ENCODE peak calls at places on chromosomes 4 and X, in five cellular contexts. C is H4, E is H7, H is type B pancreatic cell, T is caudate nucleus. F is an unnamed sample.

GRCh38 chr4:105137460-105137859 is 9.2 kb upstream of the TET2 start:
- DNase-seq in C (no peak), E (no peak), H (no peak), T (no peak), F (no peak)

GRCh38 chrX:31331928-31332327 is 260.1 kb upstream of the FTHL17 start:
- DNase-seq in C (no peak), E (no peak), H (no peak), T (no peak), F (no peak)

GRCh38 chr4:74423101-74423500 is 21.8 kb upstream of the AREG start:
- DNase-seq in C (peak; percentile 75), E (no peak), H (no peak), T (no peak), F (no peak)

GRCh38 chr4:33323393-33323792 is 2603.2 kb downstream of the PCDH7 start:
- DNase-seq in C (no peak), E (no peak), H (no peak), T (no peak), F (no peak)

GRCh38 chr4:2850966-2851782 is 7.5 kb downstream of the ADD1 start:
- DNase-seq in C (no peak), E (no peak), H (no peak), T (no peak), F (no peak)

GRCh38 chr4:2389691-2390090 is 28.8 kb downstream of the ZFYVE28 start:
- DNase-seq in C (no peak), E (peak; percentile 50), H (no peak), T (no peak), F (no peak)

GRCh38 chr4:89434364-89434988 is 126.9 kb upstream of the GPRIN3 start:
- DNase-seq in C (peak; percentile 35), E (peak; percentile 8), H (no peak), T (no peak), F (no peak)

GRCh38 chr4:40621229-40621591 is 8.5 kb downstream of the RBM47 start:
- DNase-seq in C (no peak), E (no peak), H (no peak), T (no peak), F (no peak)

GRCh38 chr4:98838977-98839618 is 89.8 kb downstream of the EIF4E start:
- DNase-seq in C (peak; percentile 65), E (no peak), H (no peak), T (no peak), F (no peak)

GRCh38 chrX:53048169-53049126 is at the start of gene GPR173:
- DNase-seq in C (peak; percentile 64), E (peak; percentile 78), H (no peak), T (peak; percentile 84), F (no peak)

GRCh38 chrX:70476934-70477733 is 32.5 kb downstream of the DLG3 start:
- DNase-seq in C (peak; percentile 70), E (no peak), H (no peak), T (no peak), F (no peak)

GRCh38 chr4:15757084-15757483 is 21.0 kb upstream of the CD38 start:
- DNase-seq in C (no peak), E (no peak), H (no peak), T (no peak), F (no peak)

GRCh38 chrX:117972681-117973080 is 143.9 kb downstream of the KLHL13 start:
- DNase-seq in C (peak; percentile 6), E (peak; percentile 1), H (no peak), T (no peak), F (no peak)

GRCh38 chrX:19440713-19441112 is 74.6 kb downstream of the MAP3K15 start:
- DNase-seq in C (peak; percentile 66), E (no peak), H (no peak), T (no peak), F (no peak)

GRCh38 chr4:174318829-174319764 is 35.4 kb downstream of the CEP44 start:
- DNase-seq in C (peak; percentile 21), E (peak; percentile 17), H (no peak), T (no peak), F (no peak)

GRCh38 chr4:54025582-54025981 is 38.8 kb downstream of the CHIC2 start:
- DNase-seq in C (no peak), E (no peak), H (no peak), T (no peak), F (no peak)

GRCh38 chrX:45517090-45517973 is 316.7 kb upstream of the DIPK2B start:
- DNase-seq in C (peak; percentile 75), E (peak; percentile 9), H (no peak), T (no peak), F (no peak)

GRCh38 chrX:362937-363620 is 23.6 kb downstream of the PPP2R3B start:
- DNase-seq in C (no peak), E (no peak), H (no peak), T (no peak), F (no peak)

GRCh38 chrX:53089224-53089842 is 4.6 kb upstream of the KANTR start:
- DNase-seq in C (peak; percentile 43), E (peak; percentile 72), H (peak; percentile 66), T (peak; percentile 21), F (no peak)

GRCh38 chr4:154004859-154005520 is 216.1 kb upstream of the SFRP2 start:
- DNase-seq in C (no peak), E (no peak), H (no peak), T (no peak), F (no peak)